ENCODE peak calls at places on chromosomes 6 and 20, in five cellular contexts. F is HTR-8/SVneo; T is effector CD8-positive, alpha-beta T cell; R is Caki2; K is NCI-H1105. M is an unnamed sample.

GRCh38 chr6:1770435-1770843 is 160.7 kb downstream of the FOXC1 start:
- DNase-seq in T (no peak), K (no peak), F (no peak), R (no peak), M (no peak)

GRCh38 chr6:47134476-47135189 is 92.5 kb upstream of the ADGRF1 start:
- DNase-seq in T (no peak), F (peak; percentile 71), K (peak; percentile 24), R (peak; percentile 84), M (no peak)

GRCh38 chr20:50283370-50283769 is 92.7 kb downstream of the CEBPB start:
- DNase-seq in R (no peak), F (no peak), K (no peak), T (no peak), M (no peak)

GRCh38 chr6:150207931-150208570 is 65.2 kb downstream of the PPP1R14C start:
- DNase-seq in R (no peak), K (no peak), F (no peak), T (no peak), M (no peak)

GRCh38 chr6:145352382-145353080 is 382.8 kb downstream of the EPM2A start:
- DNase-seq in F (no peak), R (no peak), K (no peak), T (no peak), M (no peak)

GRCh38 chr6:144151010-144151727 is 852 bp downstream of the STX11 start:
- DNase-seq in T (no peak), F (peak; percentile 15), R (no peak), K (no peak), M (peak; percentile 79)

GRCh38 chr20:44084439-44084838 is 102.5 kb downstream of the JPH2 start:
- DNase-seq in K (no peak), T (no peak), F (no peak), R (no peak), M (no peak)

GRCh38 chr6:121216928-121217327 is 117.4 kb downstream of the TBC1D32 start:
- DNase-seq in T (no peak), K (no peak), F (no peak), R (no peak), M (no peak)

GRCh38 chr6:16719488-16719887 is 41.8 kb downstream of the ATXN1 start:
- DNase-seq in T (no peak), R (no peak), K (no peak), F (no peak), M (no peak)

GRCh38 chr6:15553736-15554294 is 109.0 kb downstream of the DTNBP1 start:
- DNase-seq in K (no peak), R (no peak), F (no peak), T (no peak), M (no peak)

GRCh38 chr20:40232288-40232687 is 456.7 kb downstream of the MAFB start:
- DNase-seq in F (no peak), K (no peak), T (no peak), R (no peak), M (no peak)

GRCh38 chr6:75478929-75479328 is 14.7 kb downstream of the FILIP1 start:
- DNase-seq in T (no peak), R (no peak), K (no peak), F (no peak), M (no peak)

GRCh38 chr6:22146581-22147468 is 150.0 kb downstream of the PRL start:
- DNase-seq in F (no peak), K (no peak), T (no peak), R (no peak), M (peak; percentile 52)

GRCh38 chr6:24908555-24908954 is 27.2 kb downstream of the RIPOR2 start:
- DNase-seq in F (no peak), K (no peak), R (no peak), T (no peak), M (no peak)

GRCh38 chr6:97401533-97401932 is 118.5 kb upstream of the MMS22L start:
- DNase-seq in F (no peak), R (no peak), K (no peak), T (no peak), M (no peak)

GRCh38 chr20:54284928-54285704 is 77.2 kb downstream of the PFDN4 start:
- DNase-seq in F (no peak), R (peak; percentile 14), T (no peak), K (no peak), M (no peak)

GRCh38 chr6:5930143-5930770 is 76.5 kb downstream of the NRN1 start:
- DNase-seq in R (no peak), T (no peak), F (no peak), K (no peak), M (no peak)

GRCh38 chr6:78999737-79000136 is 78.3 kb downstream of the PHIP start:
- DNase-seq in R (no peak), K (no peak), F (no peak), T (no peak), M (no peak)

GRCh38 chr6:50030777-50031562 is 9.2 kb upstream of the DEFB110 start:
- DNase-seq in K (peak; percentile 49), R (peak; percentile 2), T (no peak), F (peak; percentile 5), M (no peak)

GRCh38 chr6:2063547-2063946 is 181.9 kb downstream of the GMDS start:
- DNase-seq in F (no peak), K (peak; percentile 83), R (no peak), T (no peak), M (no peak)

GRCh38 chr6:155708100-155708499 is 252.5 kb upstream of the NOX3 start:
- DNase-seq in T (no peak), K (no peak), F (no peak), R (no peak), M (no peak)

GRCh38 chr6:119442776-119443184 is 93.2 kb upstream of the MAN1A1 start:
- DNase-seq in F (no peak), R (no peak), K (no peak), T (no peak), M (no peak)

GRCh38 chr6:132456700-132457143 is 55.4 kb upstream of the MOXD1 start:
- DNase-seq in K (no peak), T (no peak), R (no peak), F (no peak), M (no peak)

GRCh38 chr6:89346433-89346832 is 6.1 kb downstream of the UBE2J1 start:
- DNase-seq in T (no peak), F (no peak), R (no peak), K (no peak), M (no peak)

GRCh38 chr6:124482071-124482491 is 480.2 kb upstream of the RNF217 start:
- DNase-seq in F (no peak), K (no peak), R (no peak), T (no peak), M (no peak)

GRCh38 chr20:3934628-3935027 is 45.4 kb downstream of the PANK2 start:
- DNase-seq in K (no peak), R (no peak), T (no peak), F (no peak), M (no peak)

GRCh38 chr6:68777956-68778355 is 142.9 kb downstream of the ADGRB3 start:
- DNase-seq in T (no peak), K (peak; percentile 92), F (peak; percentile 0), R (no peak), M (no peak)

GRCh38 chr6:43376551-43376981 is 7.1 kb upstream of the ZNF318 start:
- DNase-seq in F (no peak), K (no peak), R (no peak), T (no peak), M (no peak)

GRCh38 chr20:37986873-37987601 is 46.2 kb downstream of the TTI1 start:
- DNase-seq in F (no peak), R (no peak), K (no peak), T (no peak), M (no peak)

GRCh38 chr6:15544321-15544900 is 118.4 kb downstream of the DTNBP1 start:
- DNase-seq in T (no peak), F (no peak), R (no peak), K (no peak), M (no peak)

GRCh38 chr20:63130654-63131577 is 85.0 kb downstream of the YTHDF1 start:
- DNase-seq in K (no peak), F (no peak), T (no peak), R (no peak), M (peak; percentile 31)

GRCh38 chr6:157761926-157762325 is 61.1 kb upstream of the SNX9 start:
- DNase-seq in F (no peak), R (no peak), K (no peak), T (no peak), M (no peak)

GRCh38 chr6:35486005-35486925 is 10.6 kb downstream of the TEAD3 start:
- DNase-seq in K (peak; percentile 46), T (no peak), R (no peak), F (no peak), M (no peak)

GRCh38 chr6:138662474-138662873 is 111.1 kb upstream of the CCDC28A start:
- DNase-seq in R (no peak), K (no peak), F (no peak), T (no peak), M (no peak)

GRCh38 chr6:166032366-166033171 is 135.1 kb downstream of the TBXT start:
- DNase-seq in F (peak; percentile 30), T (no peak), R (peak; percentile 17), K (no peak), M (no peak)

GRCh38 chr20:51303731-51304670 is 238.5 kb downstream of the NFATC2 start:
- DNase-seq in T (no peak), R (no peak), K (no peak), F (no peak), M (no peak)

GRCh38 chr6:148090326-148090725 is 252.3 kb upstream of the SASH1 start:
- DNase-seq in R (no peak), T (no peak), K (no peak), F (no peak), M (no peak)

M was measured in CD14-positive monocyte.